ENCODE peak calls at places on chromosomes 12 and 14, in five cellular contexts. One of them, this sample, is unnamed.

GRCh38 chr14:36659822-36660735 is 1.6 kb upstream of the PAX9 start:
- DNase-seq in bronchial epithelial cell: peak; percentile 44
- DNase-seq in fibroblast of lung: no peak
- DNase-seq in mammary epithelial cell: no peak
- DNase-seq in GM10248: peak; percentile 13
- DNase-seq in this sample: no peak

GRCh38 chr12:109115758-109116610 is at the start of gene ACACB:
- DNase-seq in bronchial epithelial cell: no peak
- DNase-seq in GM10248: no peak
- DNase-seq in mammary epithelial cell: no peak
- DNase-seq in fibroblast of lung: peak; percentile 34
- DNase-seq in this sample: no peak

GRCh38 chr12:67088401-67089118 is 180.6 kb upstream of the CAND1 start:
- DNase-seq in mammary epithelial cell: no peak
- DNase-seq in GM10248: no peak
- DNase-seq in bronchial epithelial cell: no peak
- DNase-seq in fibroblast of lung: no peak
- DNase-seq in this sample: no peak

GRCh38 chr12:120381752-120382419 is 12.9 kb upstream of the MSI1 start:
- DNase-seq in GM10248: no peak
- DNase-seq in mammary epithelial cell: no peak
- DNase-seq in bronchial epithelial cell: peak; percentile 10
- DNase-seq in fibroblast of lung: peak; percentile 71
- DNase-seq in this sample: peak; percentile 55

GRCh38 chr14:87149583-87150354 is 843.2 kb downstream of the GALC start:
- DNase-seq in mammary epithelial cell: peak; percentile 23
- DNase-seq in bronchial epithelial cell: peak; percentile 12
- DNase-seq in fibroblast of lung: peak; percentile 80
- DNase-seq in GM10248: no peak
- DNase-seq in this sample: peak; percentile 46

GRCh38 chr14:33406766-33407165 is 468.1 kb downstream of the NPAS3 start:
- DNase-seq in GM10248: no peak
- DNase-seq in mammary epithelial cell: no peak
- DNase-seq in fibroblast of lung: no peak
- DNase-seq in bronchial epithelial cell: no peak
- DNase-seq in this sample: no peak

GRCh38 chr12:103799504-103800251 is 41.4 kb downstream of the NT5DC3 start:
- DNase-seq in fibroblast of lung: peak; percentile 72
- DNase-seq in mammary epithelial cell: peak; percentile 95
- DNase-seq in GM10248: no peak
- DNase-seq in bronchial epithelial cell: peak; percentile 97
- DNase-seq in this sample: peak; percentile 85

GRCh38 chr14:91227183-91227628 is 17.3 kb downstream of the GPR68 start:
- DNase-seq in mammary epithelial cell: no peak
- DNase-seq in GM10248: no peak
- DNase-seq in bronchial epithelial cell: no peak
- DNase-seq in fibroblast of lung: no peak
- DNase-seq in this sample: no peak

GRCh38 chr12:105334001-105334400 is 3.5 kb downstream of the C12orf75 start:
- DNase-seq in mammary epithelial cell: no peak
- DNase-seq in bronchial epithelial cell: no peak
- DNase-seq in fibroblast of lung: peak; percentile 69
- DNase-seq in GM10248: no peak
- DNase-seq in this sample: peak; percentile 80

GRCh38 chr12:32499048-32499447 is 99.7 kb downstream of the FGD4 start:
- DNase-seq in GM10248: no peak
- DNase-seq in fibroblast of lung: no peak
- DNase-seq in bronchial epithelial cell: no peak
- DNase-seq in mammary epithelial cell: no peak
- DNase-seq in this sample: no peak

GRCh38 chr12:127006972-127007371 is 1260.0 kb upstream of the TMEM132C start:
- DNase-seq in fibroblast of lung: no peak
- DNase-seq in bronchial epithelial cell: no peak
- DNase-seq in mammary epithelial cell: no peak
- DNase-seq in GM10248: no peak
- DNase-seq in this sample: no peak

GRCh38 chr12:16228067-16228466 is 49.4 kb downstream of the SLC15A5 start:
- DNase-seq in fibroblast of lung: no peak
- DNase-seq in mammary epithelial cell: peak; percentile 29
- DNase-seq in bronchial epithelial cell: peak; percentile 23
- DNase-seq in GM10248: peak; percentile 9
- DNase-seq in this sample: no peak

GRCh38 chr12:12278899-12279298 is 12.1 kb upstream of the LRP6 start:
- DNase-seq in bronchial epithelial cell: no peak
- DNase-seq in GM10248: no peak
- DNase-seq in fibroblast of lung: peak; percentile 30
- DNase-seq in mammary epithelial cell: no peak
- DNase-seq in this sample: peak; percentile 44

GRCh38 chr12:92362109-92362508 is 216.5 kb upstream of the BTG1 start:
- DNase-seq in fibroblast of lung: no peak
- DNase-seq in bronchial epithelial cell: no peak
- DNase-seq in mammary epithelial cell: no peak
- DNase-seq in GM10248: no peak
- DNase-seq in this sample: no peak

DNA sequence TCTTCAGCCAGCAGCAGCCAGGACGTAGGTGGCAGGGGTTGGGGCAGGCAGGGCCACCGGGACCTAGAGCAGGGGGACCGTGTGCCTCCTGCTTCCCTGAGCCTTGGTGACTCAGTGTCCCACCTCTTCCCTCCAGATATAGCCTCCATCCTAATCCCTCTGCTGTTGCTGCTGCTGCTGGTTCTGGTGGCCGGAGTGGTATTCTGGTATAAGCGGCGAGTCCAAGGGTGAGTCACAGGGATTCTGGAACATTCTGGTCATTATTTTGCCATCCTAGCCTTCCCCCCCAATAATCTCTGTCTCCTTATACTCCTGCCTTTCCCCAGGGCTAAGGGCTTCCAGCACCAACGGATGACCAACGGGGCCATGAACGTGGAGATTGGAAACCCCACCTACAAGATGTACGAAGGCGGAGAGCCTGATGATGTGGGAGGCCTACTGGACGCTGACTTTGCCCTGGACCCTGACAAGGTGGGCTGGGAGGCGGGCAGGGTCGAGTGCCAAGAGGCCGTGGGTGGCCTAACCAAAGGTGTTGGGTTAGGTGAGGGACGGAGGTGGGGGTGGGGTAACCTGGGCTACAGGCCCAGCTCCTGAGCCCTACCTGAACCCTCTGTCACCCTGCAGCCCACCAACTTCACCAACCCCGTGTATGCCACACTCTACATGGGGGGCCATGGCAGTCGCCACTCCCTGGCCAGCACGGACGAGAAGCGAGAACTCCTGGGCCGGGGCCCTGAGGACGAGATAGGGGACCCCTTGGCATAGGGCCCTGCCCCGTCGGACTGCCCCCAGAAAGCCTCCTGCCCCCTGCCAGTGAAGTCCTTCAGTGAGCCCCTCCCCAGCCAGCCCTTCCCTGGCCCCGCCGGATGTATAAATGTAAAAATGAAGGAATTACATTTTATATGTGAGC is 4.5 kb upstream of the NXPH4 start:
- DNase-seq in GM10248: no peak
- DNase-seq in bronchial epithelial cell: no peak
- DNase-seq in mammary epithelial cell: no peak
- DNase-seq in fibroblast of lung: no peak
- DNase-seq in this sample: no peak
- TF ChIP-seq CTCF in GM10248: no peak
- TF ChIP-seq CTCF in bronchial epithelial cell: no peak
- TF ChIP-seq CTCF in mammary epithelial cell: no peak
- TF ChIP-seq CTCF in fibroblast of lung: no peak
- TF ChIP-seq CTCF in this sample: no peak

GRCh38 chr12:51821423-51822260 is 26.9 kb downstream of the FIGNL2 start:
- DNase-seq in fibroblast of lung: no peak
- DNase-seq in GM10248: no peak
- DNase-seq in mammary epithelial cell: no peak
- DNase-seq in bronchial epithelial cell: no peak
- DNase-seq in this sample: no peak

GRCh38 chr12:51819851-51820720 is 28.4 kb downstream of the FIGNL2 start:
- DNase-seq in mammary epithelial cell: no peak
- DNase-seq in GM10248: no peak
- DNase-seq in bronchial epithelial cell: no peak
- DNase-seq in fibroblast of lung: peak; percentile 8
- DNase-seq in this sample: peak; percentile 17

GRCh38 chr12:51822261-51822616 is 26.3 kb downstream of the FIGNL2 start:
- DNase-seq in mammary epithelial cell: no peak
- DNase-seq in GM10248: no peak
- DNase-seq in fibroblast of lung: no peak
- DNase-seq in bronchial epithelial cell: no peak
- DNase-seq in this sample: no peak

GRCh38 chr12:51822956-51823355 is 25.6 kb downstream of the FIGNL2 start:
- DNase-seq in fibroblast of lung: no peak
- DNase-seq in GM10248: no peak
- DNase-seq in mammary epithelial cell: no peak
- DNase-seq in bronchial epithelial cell: no peak
- DNase-seq in this sample: no peak

DNA sequence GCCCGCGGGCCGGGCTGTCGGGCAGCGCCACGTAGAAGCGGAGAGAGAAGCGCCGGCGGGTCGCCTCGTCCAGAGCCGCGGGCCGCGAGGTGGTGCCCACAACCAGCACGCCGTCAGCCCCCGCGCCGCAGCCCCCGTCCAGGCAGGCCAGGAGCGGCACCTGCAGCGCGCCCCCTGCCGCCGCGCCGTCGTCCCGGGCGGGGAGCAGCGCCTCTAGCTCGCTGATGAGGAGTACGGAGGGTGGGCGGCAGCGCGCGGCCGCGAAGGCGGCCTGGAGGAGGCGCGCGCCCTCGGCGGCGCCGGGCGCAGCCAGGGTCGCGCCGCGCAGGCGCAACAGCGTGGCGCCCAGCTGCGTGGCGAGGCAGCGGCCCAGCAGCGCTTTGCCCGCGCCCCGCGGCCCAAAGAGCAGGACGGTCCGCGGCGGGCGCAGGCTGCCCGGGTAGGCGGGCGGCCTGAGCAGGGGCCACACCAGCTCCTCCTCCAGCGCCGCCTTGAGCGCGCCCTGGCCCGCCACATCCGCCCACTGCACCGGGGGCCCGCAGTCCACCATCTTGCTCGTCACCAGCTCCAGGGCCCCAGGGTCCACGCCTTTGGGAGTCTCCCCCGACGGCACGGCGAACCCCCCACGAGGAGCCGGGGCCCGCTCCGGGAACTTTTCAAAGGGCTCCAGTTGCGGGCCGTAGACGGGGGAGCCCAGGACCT is 27.6 kb downstream of the FIGNL2 start:
- DNase-seq in GM10248: peak; percentile 55
- DNase-seq in mammary epithelial cell: no peak
- DNase-seq in bronchial epithelial cell: no peak
- DNase-seq in fibroblast of lung: peak; percentile 63
- DNase-seq in this sample: peak; percentile 38
- TF ChIP-seq CTCF in GM10248: peak; percentile 47
- TF ChIP-seq CTCF in mammary epithelial cell: no peak
- TF ChIP-seq CTCF in bronchial epithelial cell: peak; percentile 24
- TF ChIP-seq CTCF in fibroblast of lung: peak; percentile 8
- TF ChIP-seq CTCF in this sample: peak; percentile 11

GRCh38 chr12:65825323-65825572 is 965 bp downstream of the HMGA2 start:
- DNase-seq in bronchial epithelial cell: no peak
- DNase-seq in fibroblast of lung: no peak
- DNase-seq in GM10248: no peak
- DNase-seq in mammary epithelial cell: no peak
- DNase-seq in this sample: no peak

GRCh38 chr12:65823481-65824313 is 586 bp upstream of the HMGA2 start:
- DNase-seq in fibroblast of lung: peak; percentile 63
- DNase-seq in bronchial epithelial cell: peak; percentile 45
- DNase-seq in mammary epithelial cell: peak; percentile 81
- DNase-seq in GM10248: peak; percentile 26
- DNase-seq in this sample: no peak

GRCh38 chr12:65821336-65821735 is 2.9 kb upstream of the HMGA2 start:
- DNase-seq in mammary epithelial cell: no peak
- DNase-seq in GM10248: no peak
- DNase-seq in fibroblast of lung: no peak
- DNase-seq in bronchial epithelial cell: peak; percentile 20
- DNase-seq in this sample: no peak

GRCh38 chr12:65824314-65824563 is at the start of gene HMGA2:
- DNase-seq in fibroblast of lung: peak; percentile 89
- DNase-seq in mammary epithelial cell: no peak
- DNase-seq in GM10248: peak; percentile 30
- DNase-seq in bronchial epithelial cell: no peak
- DNase-seq in this sample: no peak

DNA sequence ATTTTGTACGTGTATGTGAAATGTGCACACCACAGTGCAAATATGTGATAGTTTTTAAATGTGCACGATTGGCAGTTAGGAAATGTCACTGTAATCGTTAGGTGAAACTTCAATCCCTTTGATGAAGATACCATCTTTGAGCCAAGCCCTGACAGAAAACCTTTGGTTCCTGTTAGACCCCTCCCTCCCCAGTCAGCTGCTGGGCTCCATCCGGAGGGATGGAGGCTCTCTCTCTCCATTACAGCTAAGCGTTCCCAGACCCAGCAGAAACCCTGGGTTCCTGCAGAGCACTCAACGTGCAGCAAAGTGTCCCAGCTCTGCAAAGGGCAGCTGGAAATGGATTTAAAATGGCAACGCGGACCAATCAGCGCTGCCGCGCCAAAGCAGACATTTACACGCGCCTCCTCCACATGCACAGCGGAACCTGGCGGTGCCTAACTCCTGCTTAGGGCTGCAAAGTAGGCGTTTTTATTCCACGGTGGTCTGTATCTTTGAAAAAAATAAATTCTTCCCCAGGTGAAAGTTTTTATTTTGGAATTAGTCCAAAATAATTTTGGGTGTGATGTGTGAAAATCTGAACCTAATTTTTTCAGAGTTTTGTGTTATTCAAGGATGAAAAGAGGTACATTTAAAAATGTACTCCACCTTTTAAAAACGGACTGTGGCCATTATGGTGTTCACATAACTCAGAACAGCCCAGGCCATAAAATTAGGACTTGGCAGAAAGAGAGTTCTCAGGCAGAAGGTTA is 1.4 kb upstream of the HMGA2 start:
- DNase-seq in fibroblast of lung: peak; percentile 76
- DNase-seq in GM10248: peak; percentile 24
- DNase-seq in mammary epithelial cell: peak; percentile 67
- DNase-seq in bronchial epithelial cell: peak; percentile 59
- DNase-seq in this sample: peak; percentile 90
- TF ChIP-seq CTCF in fibroblast of lung: no peak
- TF ChIP-seq CTCF in GM10248: no peak
- TF ChIP-seq CTCF in mammary epithelial cell: peak; percentile 5
- TF ChIP-seq CTCF in bronchial epithelial cell: peak; percentile 16
- TF ChIP-seq CTCF in this sample: peak; percentile 9

DNA sequence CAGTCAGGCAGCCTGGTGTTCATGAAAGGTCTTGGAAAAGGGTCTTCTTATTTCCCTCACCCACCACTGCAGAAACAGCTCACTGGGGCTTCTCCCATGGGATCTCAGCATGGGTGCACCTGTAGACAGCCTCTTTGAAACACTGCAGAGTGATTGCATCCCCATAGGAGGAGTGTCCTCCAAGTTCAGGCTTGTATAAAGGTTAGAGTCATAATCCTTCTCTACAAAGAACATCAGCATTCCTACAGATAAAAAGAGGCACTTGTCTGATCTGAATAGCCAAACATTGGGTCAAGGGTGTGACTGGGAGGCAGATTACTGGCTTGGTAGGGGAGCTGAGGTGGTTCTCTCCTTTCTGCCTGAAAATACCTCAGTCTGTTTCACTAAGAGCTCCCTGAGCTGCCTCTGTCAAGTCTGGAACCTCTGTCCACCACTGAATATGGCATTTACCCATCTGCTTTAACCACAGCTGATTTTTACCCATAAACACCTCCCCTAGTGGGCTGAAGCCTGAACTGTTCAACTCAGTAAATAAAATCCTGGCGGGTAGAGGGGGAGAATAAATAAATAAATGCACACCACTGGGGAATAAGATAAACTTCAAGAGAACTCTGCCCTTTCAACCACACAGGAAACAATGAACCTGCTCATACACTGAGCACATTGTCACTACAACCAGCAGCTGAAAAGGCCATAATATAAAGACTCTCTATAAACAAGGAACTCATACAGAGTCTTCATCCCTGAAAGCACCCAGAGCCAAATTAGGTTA is 120.7 kb upstream of the SCAF11 start:
- DNase-seq in fibroblast of lung: no peak
- DNase-seq in mammary epithelial cell: peak; percentile 64
- DNase-seq in bronchial epithelial cell: peak; percentile 73
- DNase-seq in GM10248: no peak
- DNase-seq in this sample: no peak
- TF ChIP-seq CTCF in fibroblast of lung: peak; percentile 8
- TF ChIP-seq CTCF in mammary epithelial cell: no peak
- TF ChIP-seq CTCF in bronchial epithelial cell: peak; percentile 12
- TF ChIP-seq CTCF in GM10248: no peak
- TF ChIP-seq CTCF in this sample: peak; percentile 29